ENCODE peak calls at places on chromosomes 12 and 14, in five cellular contexts. G is coronary artery, Z is IMR-90, B is Calu3, Q is tibial nerve. H is an unnamed sample.

GRCh38 chr12:47602330-47602729 is 103.5 kb downstream of the RPAP3 start:
- DNase-seq in G (no peak), Z (peak; percentile 52), B (no peak), Q (no peak), H (no peak)

GRCh38 chr14:22847661-22848341 is 11.4 kb downstream of the MMP14 start:
- DNase-seq in G (no peak), Z (peak; percentile 84), B (no peak), Q (no peak), H (peak; percentile 36)

GRCh38 chr12:113064395-113065125 is 8.0 kb downstream of the DTX1 start:
- DNase-seq in G (no peak), Z (no peak), B (no peak), Q (no peak), H (no peak)

GRCh38 chr14:42665083-42665482 is 1058.4 kb downstream of the LRFN5 start:
- DNase-seq in G (no peak), Z (no peak), B (no peak), Q (no peak), H (no peak)

GRCh38 chr12:113232787-113233585 is 11.7 kb downstream of the TPCN1 start:
- DNase-seq in G (no peak), Z (no peak), B (no peak), Q (no peak), H (peak; percentile 60)

GRCh38 chr12:101592931-101593330 is 1.8 kb upstream of the MYBPC1 start:
- DNase-seq in G (no peak), Z (no peak), B (no peak), Q (no peak), H (no peak)

GRCh38 chr12:110744697-110745264 is 2.1 kb upstream of the PPP1CC start:
- DNase-seq in G (no peak), Z (no peak), B (peak; percentile 82), Q (no peak), H (no peak)

GRCh38 chr14:60195179-60195810 is 30.1 kb upstream of the DHRS7 start:
- DNase-seq in G (no peak), Z (no peak), B (no peak), Q (no peak), H (no peak)

GRCh38 chr14:23478109-23478698 is 8.7 kb downstream of the NGDN start:
- DNase-seq in G (no peak), Z (peak; percentile 74), B (peak; percentile 76), Q (peak; percentile 74), H (peak; percentile 49)

GRCh38 chr12:7716391-7716790 is 5.2 kb downstream of the DPPA3 start:
- DNase-seq in G (no peak), Z (no peak), B (no peak), Q (no peak), H (peak; percentile 33)

GRCh38 chr14:63853831-63854293 is 1.1 kb downstream of the SYNE2 start:
- DNase-seq in G (peak; percentile 76), Z (peak; percentile 52), B (peak; percentile 48), Q (peak; percentile 52), H (peak; percentile 73)

GRCh38 chr14:93648440-93649168 is 139.7 kb downstream of the PRIMA1 start:
- DNase-seq in G (no peak), Z (no peak), B (peak; percentile 29), Q (no peak), H (peak; percentile 5)

GRCh38 chr14:91307652-91308051 is 63.1 kb upstream of the GPR68 start:
- DNase-seq in G (no peak), Z (no peak), B (no peak), Q (no peak), H (no peak)

GRCh38 chr12:54975272-54975671 is 9.3 kb downstream of the TESPA1 start:
- DNase-seq in G (no peak), Z (no peak), B (no peak), Q (no peak), H (no peak)

GRCh38 chr12:40240779-40241178 is 16.0 kb downstream of the LRRK2 start:
- DNase-seq in G (no peak), Z (no peak), B (no peak), Q (no peak), H (no peak)

GRCh38 chr12:59808317-59808910 is 212.6 kb downstream of the SLC16A7 start:
- DNase-seq in G (no peak), Z (peak; percentile 41), B (no peak), Q (no peak), H (peak; percentile 50)

DNA sequence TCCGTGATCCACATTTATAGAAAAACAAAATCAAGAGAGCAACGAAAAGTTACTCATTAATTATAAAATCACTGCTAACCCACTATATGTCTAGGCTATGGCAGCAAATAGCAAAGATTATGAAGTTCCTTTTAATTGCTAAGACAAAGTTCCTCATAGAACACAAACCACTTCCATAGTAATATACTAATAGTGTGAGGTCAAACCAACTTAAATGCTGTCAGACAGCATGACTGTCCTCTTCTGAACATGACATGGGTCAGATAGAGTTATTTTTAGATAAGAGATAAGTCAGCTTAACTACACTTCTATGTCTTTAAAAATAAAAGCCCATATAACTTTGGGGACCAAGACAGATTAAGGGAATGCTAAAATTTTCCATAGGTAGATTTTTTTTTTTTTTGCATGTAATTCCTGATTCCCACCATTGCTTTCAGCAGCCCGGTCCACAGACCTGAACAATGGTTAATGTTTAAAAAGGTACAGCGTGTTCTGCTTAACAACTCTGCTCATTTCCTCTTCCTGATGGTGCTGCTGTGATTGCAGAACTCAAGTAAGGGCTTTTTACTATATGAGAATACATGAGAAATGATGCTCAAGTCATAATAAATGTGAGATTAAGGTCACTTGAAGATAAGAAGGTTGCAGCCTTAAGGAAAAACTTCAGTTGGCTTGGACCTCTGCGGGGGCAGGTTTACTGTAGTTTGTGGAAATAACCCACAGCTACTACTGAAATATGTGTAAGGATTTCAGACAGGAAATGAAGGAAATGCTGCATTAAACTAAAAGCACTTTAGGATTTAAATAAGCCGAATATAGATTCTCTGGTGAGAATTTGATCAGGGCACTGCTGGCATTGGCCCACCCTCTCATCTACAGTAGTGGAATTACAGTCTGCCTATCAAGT is 37.7 kb upstream of the DUSP6 start:
- DNase-seq in G (no peak), Z (peak; percentile 54), B (no peak), Q (no peak), H (no peak)
- TF ChIP-seq CTCF in G (no peak), Z (no peak), B (no peak), Q (no peak), H (no peak)

GRCh38 chr12:72134934-72135333 is 137.2 kb upstream of the TRHDE start:
- DNase-seq in G (no peak), Z (no peak), B (no peak), Q (no peak), H (no peak)

GRCh38 chr12:72136792-72137191 is 135.4 kb upstream of the TRHDE start:
- DNase-seq in G (no peak), Z (no peak), B (no peak), Q (no peak), H (no peak)

GRCh38 chr12:72139411-72139810 is 132.8 kb upstream of the TRHDE start:
- DNase-seq in G (no peak), Z (no peak), B (no peak), Q (no peak), H (no peak)

DNA sequence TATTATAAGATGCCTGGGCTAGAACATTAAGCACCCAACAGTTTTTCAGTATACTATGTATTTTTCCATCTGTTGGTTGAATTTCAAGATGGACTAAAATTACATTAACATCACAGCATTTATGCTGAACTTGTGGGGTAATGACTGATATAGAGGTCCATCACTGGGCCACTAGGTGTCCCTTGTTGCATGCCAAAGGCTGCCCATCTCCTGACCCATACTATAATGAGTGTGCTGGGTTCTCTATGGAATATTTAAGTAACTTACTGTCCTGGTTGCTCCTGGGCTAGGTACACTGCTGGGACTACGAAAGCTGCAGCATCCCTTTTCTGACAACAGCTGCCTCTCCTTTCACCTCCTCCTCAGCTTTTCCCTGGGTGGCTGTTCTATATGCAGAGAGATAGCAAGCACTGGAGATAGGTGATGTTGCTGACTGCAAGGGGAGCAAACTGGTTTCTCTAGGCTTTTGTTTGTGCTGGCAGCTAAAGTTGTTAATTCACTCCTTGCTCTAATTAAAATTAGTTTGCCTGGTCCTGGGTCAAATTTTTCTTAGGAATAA is 138.6 kb upstream of the TRHDE start:
- DNase-seq in G (no peak), Z (peak; percentile 1), B (no peak), Q (no peak), H (no peak)
- TF ChIP-seq CTCF in G (no peak), Z (peak; percentile 25), B (no peak), Q (no peak), H (no peak)

GRCh38 chr12:125773033-125773432 is 707.8 kb downstream of the AACS start:
- DNase-seq in G (no peak), Z (no peak), B (peak; percentile 7), Q (peak; percentile 13), H (peak; percentile 32)
- TF ChIP-seq CTCF in G (no peak), Z (no peak), B (no peak), Q (peak; percentile 29), H (peak; percentile 52)

GRCh38 chr12:103639983-103640382 is 52.9 kb downstream of the STAB2 start:
- DNase-seq in G (no peak), Z (no peak), B (no peak), Q (no peak), H (no peak)

GRCh38 chr12:103635419-103635818 is 48.3 kb downstream of the STAB2 start:
- DNase-seq in G (no peak), Z (no peak), B (no peak), Q (no peak), H (no peak)

GRCh38 chr12:103640410-103640809 is 53.3 kb downstream of the STAB2 start:
- DNase-seq in G (no peak), Z (no peak), B (no peak), Q (no peak), H (no peak)

GRCh38 chr12:103634732-103635131 is 47.7 kb downstream of the STAB2 start:
- DNase-seq in G (no peak), Z (no peak), B (no peak), Q (no peak), H (no peak)

DNA sequence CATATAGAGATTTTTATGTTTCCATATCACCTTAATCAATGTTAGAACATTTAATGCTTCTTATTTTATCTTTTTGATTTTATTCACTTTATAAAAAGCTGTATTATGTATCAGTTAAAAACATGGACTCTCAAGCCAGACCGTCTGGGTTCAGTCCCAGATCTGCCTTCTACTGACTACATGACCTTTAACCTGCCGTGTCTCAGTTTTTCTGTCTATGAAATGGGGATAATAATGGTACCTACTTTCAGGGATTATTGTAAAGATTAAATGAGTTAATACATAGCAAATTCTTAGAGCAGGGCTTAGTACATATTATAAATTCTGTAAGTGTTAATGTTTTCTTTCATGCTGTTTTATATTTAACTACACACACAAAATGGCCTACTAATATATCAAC is 50.4 kb downstream of the STAB2 start:
- DNase-seq in G (no peak), Z (no peak), B (no peak), Q (no peak), H (no peak)
- TF ChIP-seq CTCF in G (no peak), Z (no peak), B (no peak), Q (no peak), H (no peak)

DNA sequence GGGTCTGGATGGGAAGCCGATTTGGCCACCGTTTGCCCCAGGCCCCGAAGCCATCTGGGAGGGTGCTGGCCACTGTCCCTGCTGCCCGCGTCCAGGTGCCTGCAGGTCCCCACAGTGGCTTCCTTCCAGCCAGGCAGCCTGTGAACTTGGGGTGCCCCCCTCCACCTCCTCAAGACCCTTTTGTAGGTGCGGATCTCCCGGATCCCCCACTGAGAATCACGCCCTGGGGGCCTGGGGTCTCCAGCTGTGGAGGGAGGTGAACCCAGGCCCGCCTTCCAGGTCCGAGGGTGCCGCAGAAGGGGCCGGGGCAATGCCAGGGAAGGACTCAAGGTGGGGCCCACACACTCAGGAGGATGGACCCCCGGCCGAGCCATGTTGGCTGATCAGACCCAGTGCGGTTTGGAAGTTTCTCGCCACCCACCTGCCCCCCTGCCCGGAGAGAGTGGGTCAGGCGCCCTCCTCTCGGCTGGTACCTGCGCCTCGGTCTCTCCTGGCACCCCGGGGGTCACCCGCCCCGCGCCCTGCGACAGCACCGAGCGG is 1.7 kb downstream of the MMP17 start:
- DNase-seq in G (peak; percentile 69), Z (no peak), B (no peak), Q (no peak), H (no peak)
- TF ChIP-seq CTCF in G (no peak), Z (no peak), B (peak; percentile 11), Q (no peak), H (no peak)

GRCh38 chr14:20606190-20606901 is 15.2 kb upstream of the RNASE12 start:
- DNase-seq in G (no peak), Z (peak; percentile 34), B (peak; percentile 46), Q (no peak), H (peak; percentile 21)
- TF ChIP-seq CTCF in G (no peak), Z (peak; percentile 56), B (no peak), Q (peak; percentile 21), H (peak; percentile 16)